ENCODE peak calls at places on chromosomes 5 and 9, in five cellular contexts. V is breast epithelium; U is activated naive CD4-positive, alpha-beta T cell; W is memory B cell; J is amygdala. Q is an unnamed sample.
A peak's percentile ranks its signal among the peaks of the same experiment; 100 is the strongest.

GRCh38 chr5:137217599-137218200 is 281.4 kb downstream of the SPOCK1 start:
- DNase-seq in V (no peak), U (no peak), W (no peak), J (no peak), Q (no peak)

GRCh38 chr5:1176473-1177391 is 24.7 kb upstream of the SLC6A19 start:
- DNase-seq in V (no peak), U (no peak), W (no peak), J (no peak), Q (no peak)

GRCh38 chr9:94865599-94866456 is 139.3 kb downstream of the AOPEP start:
- DNase-seq in V (no peak), U (no peak), W (no peak), J (no peak), Q (no peak)

GRCh38 chr5:17224858-17225436 is 7.5 kb downstream of the BASP1 start:
- DNase-seq in V (no peak), U (no peak), W (no peak), J (no peak), Q (no peak)

GRCh38 chr9:37338218-37338617 is 84.3 kb upstream of the GRHPR start:
- DNase-seq in V (no peak), U (no peak), W (no peak), J (no peak), Q (no peak)

GRCh38 chr5:74575741-74576538 is 64.6 kb downstream of the ENC1 start:
- DNase-seq in V (no peak), U (no peak), W (no peak), J (no peak), Q (peak; percentile 41)

GRCh38 chr9:129109504-129109903 is 1.1 kb downstream of the CRAT start:
- DNase-seq in V (no peak), U (no peak), W (no peak), J (no peak), Q (no peak)

GRCh38 chr9:18190671-18191374 is 283.1 kb upstream of the ADAMTSL1 start:
- DNase-seq in V (no peak), U (no peak), W (no peak), J (no peak), Q (no peak)

GRCh38 chr5:54171645-54172384 is 138.6 kb downstream of the ARL15 start:
- DNase-seq in V (no peak), U (no peak), W (no peak), J (no peak), Q (no peak)

GRCh38 chr9:81183763-81184162 is 505.6 kb downstream of the TLE1 start:
- DNase-seq in V (no peak), U (no peak), W (no peak), J (no peak), Q (no peak)

GRCh38 chr5:91378683-91379601 is 4.2 kb downstream of the ARRDC3 start:
- DNase-seq in V (no peak), U (no peak), W (no peak), J (no peak), Q (no peak)

GRCh38 chr9:76876098-76876497 is 29.8 kb downstream of the PRUNE2 start:
- DNase-seq in V (no peak), U (no peak), W (no peak), J (no peak), Q (no peak)

GRCh38 chr5:9015250-9015936 is 530.5 kb downstream of the SEMA5A start:
- DNase-seq in V (no peak), U (no peak), W (no peak), J (no peak), Q (no peak)

GRCh38 chr5:33841829-33842228 is 50.0 kb downstream of the ADAMTS12 start:
- DNase-seq in V (no peak), U (no peak), W (no peak), J (no peak), Q (no peak)

GRCh38 chr5:39779836-39780235 is 355.1 kb upstream of the DAB2 start:
- DNase-seq in V (no peak), U (no peak), W (no peak), J (no peak), Q (no peak)

GRCh38 chr9:132214027-132214622 is 52.3 kb downstream of the NTNG2 start:
- DNase-seq in V (no peak), U (no peak), W (no peak), J (peak; percentile 45), Q (peak; percentile 75)

GRCh38 chr5:137254153-137254552 is 245.0 kb downstream of the SPOCK1 start:
- DNase-seq in V (no peak), U (no peak), W (no peak), J (no peak), Q (no peak)

GRCh38 chr9:27675354-27675753 is 102.1 kb upstream of the C9orf72 start:
- DNase-seq in V (no peak), U (no peak), W (no peak), J (no peak), Q (no peak)

GRCh38 chr5:153960269-153961215 is 78.2 kb downstream of the FAM114A2 start:
- DNase-seq in V (no peak), U (no peak), W (no peak), J (no peak), Q (no peak)

GRCh38 chr9:126558051-126558665 is 55.6 kb upstream of the LMX1B start:
- DNase-seq in V (peak; percentile 76), U (peak; percentile 48), W (peak; percentile 73), J (peak; percentile 6), Q (peak; percentile 2)

GRCh38 chr5:142308358-142308757 is 16.5 kb downstream of the SPRY4 start:
- DNase-seq in V (no peak), U (no peak), W (no peak), J (no peak), Q (no peak)